ENCODE peak calls at places on chromosomes 11 and 22, in ten cellular contexts. J is lower lobe of right lung, O is IMR-90, L is gastrocnemius medialis, R is cardiac muscle cell, H is esophagus muscularis mucosa, S is breast epithelium, P is PC-9, G is HCT116, M is psoas muscle. D is an unnamed sample. For H3K27me3, the result is how much of the 10 kb centered on the place peaks cover.

GRCh38 chr22:38240734-38241252 is 32.0 kb downstream of the TMEM184B start:
- DNase-seq in H (no peak), L (peak), S (peak), R (peak), M (peak), J (no peak), G (peak), P (peak), O (peak), D (no peak)

GRCh38 chr11:32184057-32185055 is 93.5 kb downstream of the RCN1 start:
- DNase-seq in S (no peak), G (no peak), O (no peak), L (no peak), J (no peak), P (no peak), R (peak), H (no peak), M (no peak), D (no peak)

GRCh38 chr11:71384561-71384960 is 63.6 kb downstream of the DHCR7 start:
- DNase-seq in O (no peak), J (no peak), P (no peak), H (no peak), R (no peak), S (no peak), M (no peak), G (no peak), L (no peak), D (no peak)

GRCh38 chr11:44528103-44528502 is 37.4 kb upstream of the CD82 start:
- DNase-seq in R (peak), H (no peak), P (no peak), M (no peak), J (no peak), G (no peak), S (no peak), O (no peak), L (no peak), D (no peak)

GRCh38 chr11:64385953-64386704 is 27.2 kb downstream of the RPS6KA4 start:
- DNase-seq in S (peak), J (no peak), M (no peak), L (no peak), P (peak), R (no peak), H (no peak), G (peak), O (peak), D (no peak)

GRCh38 chr11:74169736-74170458 is 905 bp downstream of the C2CD3 start:
- DNase-seq in O (no peak), M (no peak), P (no peak), J (no peak), H (no peak), S (no peak), R (no peak), L (no peak), G (no peak), D (no peak)

GRCh38 chr22:40665312-40665711 is 14.0 kb upstream of the MCHR1 start:
- DNase-seq in G (no peak), H (no peak), S (no peak), L (peak), R (peak), M (no peak), O (peak), P (no peak), J (no peak), D (no peak)

GRCh38 chr11:130798801-130799200 is 117.5 kb downstream of the SNX19 start:
- DNase-seq in J (no peak), L (no peak), R (no peak), M (no peak), P (no peak), G (no peak), H (peak), O (no peak), S (no peak), D (no peak)

GRCh38 chr22:28505416-28506156 is 174.1 kb downstream of the TTC28 start:
- DNase-seq in P (no peak), O (no peak), S (no peak), R (peak), G (no peak), H (no peak), J (no peak), L (no peak), M (peak), D (no peak)

GRCh38 chr11:623999-624704 is 603 bp downstream of the CDHR5 start:
- DNase-seq in R (no peak), L (no peak), H (no peak), M (no peak), J (no peak), S (no peak), G (peak), O (no peak), P (no peak), D (peak)

GRCh38 chr11:116334596-116334995 is 438.2 kb downstream of the BUD13 start:
- DNase-seq in G (no peak), O (no peak), R (no peak), P (no peak), J (no peak), M (no peak), L (no peak), H (peak), S (no peak), D (no peak)

GRCh38 chr11:122811721-122812120 is 26.6 kb upstream of the CRTAM start:
- DNase-seq in J (no peak), S (no peak), O (no peak), R (no peak), L (no peak), M (no peak), P (peak), H (no peak), G (no peak), D (no peak)

GRCh38 chr22:37544955-37545702 is 15.2 kb upstream of the CDC42EP1 start:
- DNase-seq in S (peak), G (no peak), M (peak), J (peak), L (peak), O (peak), R (peak), P (peak), H (no peak), D (peak)

GRCh38 chr11:9761441-9761945 is 97.6 kb downstream of the SWAP70 start:
- DNase-seq in P (no peak), J (no peak), M (no peak), H (no peak), S (no peak), G (no peak), L (no peak), R (no peak), O (no peak), D (no peak)

GRCh38 chr11:104151404-104152204 is 12.3 kb downstream of the PDGFD start:
- DNase-seq in O (no peak), S (no peak), P (no peak), G (peak), M (no peak), R (peak), L (no peak), J (no peak), H (no peak), D (no peak)
- TF ChIP-seq CTCF in O (peak), S (no peak), P (peak), G (peak), M (no peak), R (peak), L (peak), J (peak), H (peak), D (peak)

GRCh38 chr11:105109353-105109752 is 30.2 kb downstream of the CARD18 start:
- DNase-seq in P (no peak), H (no peak), L (no peak), O (no peak), G (no peak), J (no peak), R (no peak), S (no peak), M (no peak), D (no peak)
- H3K27ac ChIP-seq in P (no peak), H (no peak), L (no peak), O (no peak), G (no peak), J (no peak), R (no peak), S (no peak), M (no peak), D (no peak)

GRCh38 chr22:45932066-45932465 is 44.9 kb downstream of the WNT7B start:
- DNase-seq in P (no peak), M (no peak), R (peak), O (no peak), S (no peak), H (no peak), J (no peak), L (no peak), G (no peak), D (no peak)
- H3K27me3 ChIP-seq in P (under half), M (under half), R (under half), O (under half), S (under half), H (under half), J (under half), L (under half), G (under half), D (half or more)

DNA sequence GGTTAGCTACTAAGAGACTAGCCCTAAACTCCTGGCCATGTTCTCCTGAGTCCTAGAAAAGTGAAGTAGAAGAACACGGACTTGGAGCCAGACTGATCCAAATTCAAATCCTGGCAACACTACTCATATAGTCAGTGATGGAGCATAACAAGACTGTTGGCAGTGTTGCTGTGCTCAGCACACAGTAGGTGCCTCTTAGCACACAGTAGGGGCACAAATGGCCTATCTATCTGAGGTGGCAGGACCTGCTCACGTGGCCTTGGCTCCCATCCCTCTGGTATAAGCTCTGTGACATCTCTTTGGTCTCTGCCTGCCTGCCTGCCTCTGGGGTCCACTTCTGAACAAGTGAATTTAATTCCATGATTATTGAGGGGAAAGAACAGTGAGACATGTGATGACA is 15.4 kb downstream of the TENM4 start:
- DNase-seq in P (no peak), G (no peak), M (no peak), O (no peak), L (no peak), S (no peak), J (no peak), H (no peak), R (no peak), D (no peak)
- TF ChIP-seq CTCF in P (no peak), G (no peak), M (no peak), O (no peak), L (no peak), S (no peak), J (no peak), H (no peak), R (no peak), D (no peak)

GRCh38 chr11:27930946-27931345 is 177.0 kb downstream of the KIF18A start:
- DNase-seq in O (no peak), H (no peak), R (no peak), P (no peak), M (no peak), G (no peak), J (no peak), L (no peak), S (no peak), D (no peak)

GRCh38 chr11:27938011-27938410 is 169.9 kb downstream of the KIF18A start:
- DNase-seq in R (peak), L (no peak), O (peak), M (no peak), P (no peak), J (no peak), G (no peak), H (no peak), S (no peak), D (no peak)

GRCh38 chr11:27933992-27934829 is 173.7 kb downstream of the KIF18A start:
- DNase-seq in M (no peak), J (no peak), G (peak), H (no peak), L (no peak), P (no peak), S (no peak), R (peak), O (peak), D (no peak)

GRCh38 chr11:27934830-27935145 is 173.2 kb downstream of the KIF18A start:
- DNase-seq in G (peak), R (peak), O (peak), H (no peak), S (no peak), L (no peak), M (no peak), J (no peak), P (peak), D (no peak)
- H3K27ac ChIP-seq in G (peak), R (no peak), O (peak), H (no peak), S (no peak), L (no peak), M (no peak), J (no peak), P (peak), D (no peak)

DNA sequence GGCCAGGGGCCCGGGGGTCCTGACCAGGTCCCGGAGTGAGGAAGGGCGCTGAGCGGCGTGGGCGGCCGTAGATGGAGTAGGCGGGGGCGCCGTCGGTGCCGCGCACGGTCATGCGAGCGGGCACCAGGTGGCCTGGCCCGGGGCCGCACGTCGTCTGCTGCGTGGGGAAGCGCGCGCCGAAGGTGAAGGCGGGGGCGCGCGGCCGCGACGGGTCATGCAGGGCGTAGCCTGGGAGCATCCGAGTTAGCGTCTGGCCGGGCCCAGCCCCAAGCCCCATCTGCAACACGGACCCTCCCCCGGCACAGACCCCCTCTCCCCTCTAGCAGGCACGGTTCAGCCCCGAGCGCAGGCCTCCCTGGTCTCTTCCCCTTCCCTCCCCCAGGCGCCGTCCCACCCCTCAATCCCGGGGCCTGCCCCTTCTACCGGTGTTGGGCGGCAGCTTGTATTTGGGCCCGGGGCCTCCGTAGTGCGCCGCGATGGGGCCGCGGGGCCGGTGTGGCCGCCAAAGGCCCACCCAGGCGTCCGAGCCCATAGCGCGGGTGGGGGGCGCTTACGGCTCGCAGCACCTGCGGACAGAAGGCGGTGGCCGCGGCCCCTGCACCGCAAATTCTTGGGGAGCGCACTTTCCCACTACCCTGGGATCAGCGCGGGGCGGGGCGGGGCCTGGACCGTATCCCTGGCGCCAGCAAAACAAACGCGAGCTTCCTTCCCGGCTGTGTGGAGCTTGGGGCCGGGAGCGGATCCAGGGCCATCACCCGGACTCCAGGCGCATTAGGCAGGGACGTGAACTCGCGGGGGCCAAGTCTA is 1.9 kb upstream of the TYMP start:
- DNase-seq in G (no peak), S (peak), P (peak), R (peak), J (peak), O (peak), M (peak), H (no peak), L (peak), D (peak)
- H3K27me3 ChIP-seq in G (under half), S (under half), P (under half), R (under half), J (under half), O (under half), M (under half), H (under half), L (under half), D (under half)

GRCh38 chr22:31625661-31626426 is 36.2 kb downstream of the PISD start:
- DNase-seq in P (no peak), S (no peak), R (peak), G (no peak), H (no peak), L (no peak), M (peak), J (no peak), O (peak), D (no peak)

GRCh38 chr22:31627223-31627731 is 34.7 kb downstream of the PISD start:
- DNase-seq in H (no peak), L (no peak), J (no peak), O (no peak), P (no peak), S (no peak), M (no peak), G (no peak), R (no peak), D (no peak)

GRCh38 chr22:31623634-31624312 is 38.2 kb downstream of the PISD start:
- DNase-seq in G (no peak), O (no peak), P (no peak), J (no peak), M (no peak), H (no peak), S (no peak), R (no peak), L (no peak), D (no peak)

GRCh38 chr22:31626427-31627150 is 35.4 kb downstream of the PISD start:
- DNase-seq in R (peak), J (no peak), O (no peak), G (no peak), S (no peak), L (no peak), P (no peak), M (no peak), H (no peak), D (no peak)

DNA sequence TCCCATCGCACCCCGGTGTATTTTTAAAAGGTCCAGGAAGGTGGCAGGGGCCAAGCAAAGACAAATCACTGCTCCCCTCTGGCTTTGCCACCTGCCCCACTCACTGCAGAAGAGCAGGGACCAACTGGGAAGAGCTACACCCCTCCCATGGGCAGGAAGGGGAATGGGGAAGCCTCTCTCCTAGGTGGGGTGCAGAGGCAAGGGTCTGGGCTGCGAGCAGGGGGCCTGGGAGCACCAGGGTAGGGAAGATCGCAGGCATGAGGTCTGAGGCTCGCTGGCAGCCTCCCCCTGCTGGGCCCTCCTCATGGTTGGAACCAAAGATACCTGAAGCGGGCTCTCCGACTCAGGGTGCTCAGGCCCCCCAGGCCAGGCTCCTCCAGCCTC is 36.8 kb downstream of the PISD start:
- DNase-seq in O (no peak), L (no peak), J (no peak), S (no peak), M (no peak), G (no peak), R (no peak), P (no peak), H (no peak), D (no peak)
- TF ChIP-seq CTCF in O (no peak), L (no peak), J (no peak), S (no peak), M (no peak), G (no peak), R (no peak), P (no peak), H (no peak), D (no peak)

D was measured in WERI-Rb-1.